ENCODE peak calls at places on chromosomes 12 and 14, in six cellular contexts. One of them, this sample, is unnamed.

GRCh38 chr12:132169376-132169775 is 25.1 kb downstream of the NOC4L start:
- DNase-seq in H9: no peak
- DNase-seq in mesendoderm: no peak
- DNase-seq in IMR-90: no peak
- DNase-seq in mesenchymal stem cell: no peak
- DNase-seq in H1: no peak
- DNase-seq in this sample: no peak

GRCh38 chr12:68912916-68913315 is 20.1 kb downstream of the CPM start:
- DNase-seq in H9: no peak
- DNase-seq in mesendoderm: peak; percentile 14
- DNase-seq in IMR-90: no peak
- DNase-seq in mesenchymal stem cell: no peak
- DNase-seq in H1: no peak
- DNase-seq in this sample: no peak

GRCh38 chr14:61065671-61066070 is 84.6 kb downstream of the SLC38A6 start:
- DNase-seq in H9: no peak
- DNase-seq in mesendoderm: no peak
- DNase-seq in IMR-90: no peak
- DNase-seq in mesenchymal stem cell: no peak
- DNase-seq in H1: no peak
- DNase-seq in this sample: no peak

GRCh38 chr12:94322346-94322745 is 137.3 kb downstream of the CEP83 start:
- DNase-seq in H9: no peak
- DNase-seq in mesendoderm: no peak
- DNase-seq in IMR-90: no peak
- DNase-seq in mesenchymal stem cell: no peak
- DNase-seq in H1: no peak
- DNase-seq in this sample: no peak

GRCh38 chr12:92786045-92786444 is 83.3 kb downstream of the PLEKHG7 start:
- DNase-seq in H9: no peak
- DNase-seq in mesendoderm: no peak
- DNase-seq in IMR-90: peak; percentile 67
- DNase-seq in mesenchymal stem cell: peak; percentile 37
- DNase-seq in H1: no peak
- DNase-seq in this sample: no peak

GRCh38 chr14:92503756-92504491 is 9.7 kb upstream of the RIN3 start:
- DNase-seq in H9: no peak
- DNase-seq in mesendoderm: peak; percentile 74
- DNase-seq in IMR-90: peak; percentile 70
- DNase-seq in mesenchymal stem cell: peak; percentile 83
- DNase-seq in H1: no peak
- DNase-seq in this sample: no peak

GRCh38 chr12:19203013-19203412 is 73.5 kb downstream of the PLEKHA5 start:
- DNase-seq in H9: no peak
- DNase-seq in mesendoderm: no peak
- DNase-seq in IMR-90: no peak
- DNase-seq in mesenchymal stem cell: no peak
- DNase-seq in H1: no peak
- DNase-seq in this sample: no peak

GRCh38 chr12:66571361-66571760 is 107.5 kb downstream of the GRIP1 start:
- DNase-seq in H9: no peak
- DNase-seq in mesendoderm: no peak
- DNase-seq in IMR-90: no peak
- DNase-seq in mesenchymal stem cell: no peak
- DNase-seq in H1: no peak
- DNase-seq in this sample: no peak

GRCh38 chr12:95151821-95152220 is 65.4 kb downstream of the FGD6 start:
- DNase-seq in H9: no peak
- DNase-seq in mesendoderm: no peak
- DNase-seq in IMR-90: no peak
- DNase-seq in mesenchymal stem cell: no peak
- DNase-seq in H1: no peak
- DNase-seq in this sample: no peak

GRCh38 chr14:100616854-100617714 is 29.9 kb upstream of the BEGAIN start:
- DNase-seq in H9: no peak
- DNase-seq in mesendoderm: no peak
- DNase-seq in IMR-90: no peak
- DNase-seq in mesenchymal stem cell: no peak
- DNase-seq in H1: no peak
- DNase-seq in this sample: no peak

GRCh38 chr12:19127270-19127669 is 2.3 kb upstream of the PLEKHA5 start:
- DNase-seq in H9: no peak
- DNase-seq in mesendoderm: no peak
- DNase-seq in IMR-90: no peak
- DNase-seq in mesenchymal stem cell: no peak
- DNase-seq in H1: no peak
- DNase-seq in this sample: no peak

GRCh38 chr12:30811966-30812365 is 57.2 kb upstream of the CAPRIN2 start:
- DNase-seq in H9: no peak
- DNase-seq in mesendoderm: peak; percentile 34
- DNase-seq in IMR-90: no peak
- DNase-seq in mesenchymal stem cell: no peak
- DNase-seq in H1: peak; percentile 29
- DNase-seq in this sample: no peak

GRCh38 chr12:52860102-52860838 is 11.5 kb upstream of the KRT78 start:
- DNase-seq in H9: peak; percentile 31
- DNase-seq in mesendoderm: peak; percentile 51
- DNase-seq in IMR-90: peak; percentile 52
- DNase-seq in mesenchymal stem cell: peak; percentile 49
- DNase-seq in H1: no peak
- DNase-seq in this sample: no peak

GRCh38 chr12:52519826-52520662 is at the start of gene KRT5:
- DNase-seq in H9: no peak
- DNase-seq in mesendoderm: no peak
- DNase-seq in IMR-90: no peak
- DNase-seq in mesenchymal stem cell: no peak
- DNase-seq in H1: peak; percentile 38
- DNase-seq in this sample: no peak

GRCh38 chr12:130780880-130781575 is 58.0 kb downstream of the STX2 start:
- DNase-seq in H9: no peak
- DNase-seq in mesendoderm: no peak
- DNase-seq in IMR-90: no peak
- DNase-seq in mesenchymal stem cell: no peak
- DNase-seq in H1: no peak
- DNase-seq in this sample: no peak

DNA sequence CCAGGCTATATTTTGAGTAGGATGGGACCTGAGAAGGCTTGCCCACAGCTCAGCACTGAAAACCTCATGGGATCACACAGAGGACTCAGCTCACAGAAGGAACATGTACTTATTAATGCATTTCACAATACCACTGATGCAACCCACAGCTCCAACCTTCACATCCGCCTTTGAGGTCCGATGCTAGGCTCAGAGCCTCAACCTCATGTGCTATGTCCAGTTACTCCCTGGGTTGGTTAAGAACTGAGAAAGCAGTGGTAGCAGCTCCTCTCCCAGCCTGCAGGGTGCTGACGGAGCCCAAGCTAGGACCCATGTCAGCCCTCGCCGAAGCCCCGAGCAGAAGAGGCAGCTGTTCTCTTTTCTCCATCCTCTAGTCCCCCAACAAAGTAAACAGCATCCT is 52.9 kb downstream of the SPTB start:
- DNase-seq in H9: no peak
- DNase-seq in mesendoderm: no peak
- DNase-seq in IMR-90: no peak
- DNase-seq in mesenchymal stem cell: no peak
- DNase-seq in H1: no peak
- DNase-seq in this sample: no peak
- H3K18ac ChIP-seq in H9: no peak overlapping the region
- H3K18ac ChIP-seq in mesendoderm: no peak overlapping the region
- H3K18ac ChIP-seq in IMR-90: no peak overlapping the region
- H3K18ac ChIP-seq in mesenchymal stem cell: no peak overlapping the region
- H3K18ac ChIP-seq in H1: no peak overlapping the region
- H3K18ac ChIP-seq in this sample: no peak overlapping the region

GRCh38 chr12:7123806-7124519 is 4.7 kb downstream of the RBP5 start:
- DNase-seq in H9: no peak
- DNase-seq in mesendoderm: no peak
- DNase-seq in IMR-90: no peak
- DNase-seq in mesenchymal stem cell: no peak
- DNase-seq in H1: no peak
- DNase-seq in this sample: no peak
- H2BK15ac ChIP-seq in H9: no peak overlapping the region
- H2BK15ac ChIP-seq in mesendoderm: no peak overlapping the region
- H2BK15ac ChIP-seq in IMR-90: no peak overlapping the region
- H2BK15ac ChIP-seq in mesenchymal stem cell: no peak overlapping the region
- H2BK15ac ChIP-seq in H1: no peak overlapping the region
- H2BK15ac ChIP-seq in this sample: no peak overlapping the region

GRCh38 chr12:103783744-103784664 is 57.0 kb downstream of the NT5DC3 start:
- DNase-seq in H9: no peak
- DNase-seq in mesendoderm: no peak
- DNase-seq in IMR-90: no peak
- DNase-seq in mesenchymal stem cell: no peak
- DNase-seq in H1: no peak
- DNase-seq in this sample: no peak
- H2BK120ac ChIP-seq in H9: no peak overlapping the region
- H2BK120ac ChIP-seq in mesendoderm: no peak overlapping the region
- H2BK120ac ChIP-seq in IMR-90: no peak overlapping the region
- H2BK120ac ChIP-seq in mesenchymal stem cell: no peak overlapping the region
- H2BK120ac ChIP-seq in H1: no peak overlapping the region
- H2BK120ac ChIP-seq in this sample: no peak overlapping the region

DNA sequence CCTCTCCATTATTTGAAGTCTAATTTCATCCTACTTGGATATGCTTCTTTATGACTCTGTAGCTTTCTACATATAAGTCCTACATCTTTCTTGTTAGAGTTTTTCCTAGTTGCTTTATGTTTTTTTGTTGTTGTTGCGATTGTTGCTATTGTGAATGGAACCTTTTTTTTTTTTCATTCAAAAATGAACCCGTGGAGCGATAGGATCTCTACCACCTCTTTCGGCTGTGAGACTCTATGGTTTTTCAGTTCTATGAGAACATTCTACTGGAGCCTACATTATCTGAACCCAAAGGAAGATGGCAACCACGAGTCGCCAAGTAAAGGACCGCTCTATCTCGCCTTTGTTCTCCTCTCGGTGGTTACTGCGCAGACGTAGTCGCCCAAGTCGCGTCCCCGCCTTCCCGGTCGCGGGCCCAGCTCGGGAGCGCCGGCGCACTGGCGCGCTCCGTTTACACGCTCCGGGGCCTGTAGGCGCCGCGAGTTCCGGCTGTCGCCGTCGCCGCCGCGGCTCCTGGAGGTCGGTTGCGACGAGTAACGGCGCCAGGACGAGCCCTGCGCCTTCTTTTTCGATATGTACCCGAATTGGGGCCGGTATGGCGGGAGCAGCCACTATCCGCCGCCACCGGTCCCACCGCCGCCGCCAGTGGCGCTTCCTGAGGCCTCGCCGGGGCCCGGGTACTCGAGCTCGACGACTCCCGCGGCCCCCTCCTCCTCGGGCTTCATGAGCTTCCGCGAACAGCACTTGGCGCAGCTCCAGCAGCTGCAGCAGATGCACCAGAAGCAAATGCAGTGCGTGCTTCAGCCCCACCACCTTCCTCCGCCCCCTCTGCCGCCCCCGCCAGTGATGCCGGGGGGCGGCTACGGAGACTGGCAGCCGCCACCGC is at the start of gene YLPM1:
- DNase-seq in H9: peak; percentile 93
- DNase-seq in mesendoderm: peak; percentile 98
- DNase-seq in IMR-90: peak; percentile 98
- DNase-seq in mesenchymal stem cell: peak; percentile 97
- DNase-seq in H1: peak; percentile 89
- DNase-seq in this sample: peak; percentile 93
- H3K18ac ChIP-seq in H9: peak within 1 kb of the TSS; percentile 84
- H3K18ac ChIP-seq in mesendoderm: peak within 1 kb of the TSS; percentile 87
- H3K18ac ChIP-seq in IMR-90: no peak within 1 kb of the TSS
- H3K18ac ChIP-seq in mesenchymal stem cell: peak within 1 kb of the TSS; percentile 95
- H3K18ac ChIP-seq in H1: peak within 1 kb of the TSS; percentile 19
- H3K18ac ChIP-seq in this sample: peak within 1 kb of the TSS; percentile 99

DNA sequence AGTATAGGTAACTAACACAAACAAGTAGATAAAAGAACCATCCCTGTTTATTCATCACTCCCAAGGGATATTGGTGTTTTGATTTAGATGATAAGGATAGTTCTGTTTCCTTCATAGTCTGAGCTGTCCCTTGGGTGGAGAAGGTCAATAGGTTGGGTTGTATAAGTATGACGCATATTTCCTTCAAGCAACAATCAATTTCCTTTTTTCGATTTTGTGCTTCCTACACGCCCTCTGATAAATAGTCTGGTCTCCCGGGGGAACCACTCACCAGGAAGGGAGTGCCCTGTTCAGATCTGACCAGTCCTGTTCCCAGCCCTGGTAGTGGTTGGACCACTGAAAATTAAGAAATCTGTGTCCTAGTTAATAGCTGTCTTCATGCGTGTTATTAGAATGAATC is 378.7 kb upstream of the FAR2 start:
- DNase-seq in H9: no peak
- DNase-seq in mesendoderm: no peak
- DNase-seq in IMR-90: no peak
- DNase-seq in mesenchymal stem cell: no peak
- DNase-seq in H1: no peak
- DNase-seq in this sample: no peak
- H2BK15ac ChIP-seq in H9: no peak overlapping the region
- H2BK15ac ChIP-seq in mesendoderm: no peak overlapping the region
- H2BK15ac ChIP-seq in IMR-90: no peak overlapping the region
- H2BK15ac ChIP-seq in mesenchymal stem cell: no peak overlapping the region
- H2BK15ac ChIP-seq in H1: no peak overlapping the region
- H2BK15ac ChIP-seq in this sample: no peak overlapping the region